ENCODE peak calls at places on chromosome 13, in five cellular contexts. D, J, K, A and V are unnamed samples.
A peak's percentile ranks its signal among the peaks of the same experiment; 100 is the strongest.

GRCh38 chr13:31987535-31988170 is 43.9 kb upstream of the FRY start:
- DNase-seq in J (no peak), K (no peak), D (no peak), A (no peak), V (no peak)

GRCh38 chr13:25764378-25764777 is 287.4 kb downstream of the SHISA2 start:
- DNase-seq in K (no peak), J (no peak), D (no peak), A (no peak), V (no peak)

GRCh38 chr13:51125495-51126226 is 14.6 kb upstream of the C13orf42 start:
- DNase-seq in K (peak; percentile 54), D (peak; percentile 69), J (peak; percentile 52), A (peak; percentile 38), V (peak; percentile 35)

GRCh38 chr13:72527333-72527732 is 200.1 kb downstream of the MZT1 start:
- DNase-seq in K (no peak), A (no peak), D (no peak), J (no peak), V (no peak)

GRCh38 chr13:50158385-50159165 is 143.3 kb downstream of the KCNRG start:
- DNase-seq in A (no peak), J (no peak), K (no peak), D (no peak), V (no peak)

GRCh38 chr13:73171926-73172325 is 113.1 kb downstream of the KLF5 start:
- DNase-seq in J (no peak), A (no peak), D (no peak), K (peak; percentile 46), V (no peak)

GRCh38 chr13:25771208-25771607 is 280.6 kb downstream of the SHISA2 start:
- DNase-seq in D (no peak), A (no peak), J (no peak), K (no peak), V (peak; percentile 35)

GRCh38 chr13:69524459-69525155 is 583.0 kb upstream of the ATXN8OS start:
- DNase-seq in K (no peak), J (peak; percentile 5), A (no peak), D (no peak), V (peak; percentile 1)

GRCh38 chr13:40528881-40529280 is 137.6 kb downstream of the FOXO1 start:
- DNase-seq in A (no peak), J (no peak), D (no peak), K (no peak), V (no peak)

GRCh38 chr13:26895081-26895807 is 134.7 kb upstream of the GPR12 start:
- DNase-seq in D (no peak), J (no peak), A (no peak), K (no peak), V (no peak)